ENCODE peak calls at places on chromosome 12, in nine cellular contexts. K, W, J, T, E, H, N, Z and S are unnamed samples.

GRCh38 chr12:27221625-27222387 is 22.3 kb upstream of the STK38L start:
- DNase-seq in W (no peak), H (no peak), Z (no peak), T (no peak), J (no peak), K (no peak), N (no peak), E (no peak), S (no peak)

GRCh38 chr12:70283232-70283631 is 40.0 kb downstream of the CNOT2 start:
- DNase-seq in E (no peak), K (no peak), N (no peak), T (no peak), J (no peak), W (no peak), Z (no peak), H (no peak), S (no peak)

GRCh38 chr12:64682572-64683277 is 72.4 kb downstream of the RASSF3 start:
- DNase-seq in E (no peak), N (peak; percentile 53), W (no peak), T (peak; percentile 74), Z (no peak), H (peak; percentile 99), J (peak; percentile 80), K (no peak), S (no peak)

GRCh38 chr12:53624453-53624852 is 1.7 kb downstream of the ATF7 start:
- DNase-seq in N (no peak), E (no peak), H (peak; percentile 63), W (peak; percentile 7), Z (no peak), T (no peak), K (no peak), J (no peak), S (no peak)

GRCh38 chr12:83224012-83224411 is 537.3 kb downstream of the TMTC2 start:
- DNase-seq in W (no peak), J (no peak), E (no peak), N (no peak), K (no peak), T (no peak), Z (no peak), H (no peak), S (no peak)

GRCh38 chr12:123363743-123364531 is 710 bp downstream of the SBNO1 start:
- DNase-seq in H (no peak), K (peak; percentile 59), T (peak; percentile 49), W (peak; percentile 29), N (peak; percentile 12), Z (peak; percentile 32), J (no peak), E (peak; percentile 65), S (peak; percentile 88)

GRCh38 chr12:88432536-88433462 is 147.5 kb downstream of the KITLG start:
- DNase-seq in N (no peak), J (no peak), H (peak; percentile 83), W (no peak), K (no peak), Z (no peak), T (no peak), E (no peak), S (no peak)

GRCh38 chr12:77120156-77120555 is 54.8 kb upstream of the E2F7 start:
- DNase-seq in T (peak; percentile 88), J (no peak), W (no peak), E (no peak), K (no peak), N (peak; percentile 47), H (peak; percentile 46), Z (no peak), S (no peak)

GRCh38 chr12:48882325-48882687 is 16.6 kb upstream of the RND1 start:
- DNase-seq in Z (no peak), J (peak; percentile 68), W (peak; percentile 73), H (no peak), T (peak; percentile 96), K (no peak), E (no peak), N (peak; percentile 59), S (no peak)

GRCh38 chr12:2977776-2978175 is 18.6 kb downstream of the TEAD4 start:
- DNase-seq in E (no peak), H (no peak), W (no peak), K (no peak), T (no peak), J (no peak), N (no peak), Z (no peak), S (no peak)

GRCh38 chr12:24175949-24176348 is 226.5 kb upstream of the SOX5 start:
- DNase-seq in K (no peak), H (no peak), E (no peak), T (no peak), Z (no peak), J (no peak), W (peak; percentile 12), N (no peak), S (no peak)

GRCh38 chr12:24172031-24172772 is 222.7 kb upstream of the SOX5 start:
- DNase-seq in Z (peak; percentile 9), W (peak; percentile 2), J (no peak), H (no peak), N (no peak), E (no peak), T (no peak), K (no peak), S (no peak)

GRCh38 chr12:24175281-24175680 is 225.8 kb upstream of the SOX5 start:
- DNase-seq in W (no peak), Z (no peak), H (no peak), J (no peak), T (no peak), E (peak; percentile 27), N (no peak), K (no peak), S (no peak)

GRCh38 chr12:24177889-24178288 is 228.4 kb upstream of the SOX5 start:
- DNase-seq in E (no peak), W (no peak), J (no peak), T (no peak), N (no peak), H (no peak), K (no peak), Z (no peak), S (no peak)

DNA sequence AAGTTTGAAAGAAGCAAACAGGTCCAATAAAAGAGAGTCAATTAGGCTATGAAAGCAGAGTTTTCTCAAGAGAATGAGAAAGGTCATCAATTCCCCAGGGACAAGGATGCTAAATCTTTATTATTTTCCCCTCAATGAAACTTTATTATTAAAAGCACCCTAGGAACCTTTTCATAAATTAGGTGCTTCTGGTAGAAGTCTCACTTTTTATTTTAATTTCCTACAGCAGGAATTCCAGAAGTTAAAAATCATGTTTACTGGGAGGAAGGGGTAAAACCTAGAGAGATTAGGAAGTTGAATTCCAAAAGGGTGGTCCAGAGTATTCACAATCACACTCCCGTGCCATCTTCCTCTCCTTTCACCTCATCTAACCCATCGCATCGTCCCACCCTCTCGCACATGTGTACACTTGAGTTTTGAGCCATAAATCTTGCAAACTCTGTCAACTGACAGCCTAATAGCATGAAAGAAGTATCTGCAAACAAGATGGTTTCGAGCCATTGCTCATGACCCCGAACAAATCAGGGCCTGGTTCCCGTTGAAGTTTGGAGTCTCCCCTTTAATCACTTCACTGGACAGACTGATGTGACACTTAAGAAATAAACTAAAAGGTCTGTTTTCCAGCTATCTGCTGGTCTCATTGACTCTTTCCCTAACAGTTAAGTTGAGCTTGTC is 223.4 kb upstream of the SOX5 start:
- DNase-seq in H (no peak), T (no peak), Z (no peak), K (no peak), W (no peak), J (no peak), E (no peak), N (no peak), S (no peak)
- H3K4me1 ChIP-seq in H (peaks cover 2% of the 10 kb centered on the region), T (no peaks in the 10 kb centered on the region), Z (no peaks in the 10 kb centered on the region), K (no peaks in the 10 kb centered on the region), W (no peaks in the 10 kb centered on the region), J (no peaks in the 10 kb centered on the region), E (no peaks in the 10 kb centered on the region), N (no peaks in the 10 kb centered on the region), S (no peaks in the 10 kb centered on the region)

GRCh38 chr12:47082963-47083621 is 3.3 kb upstream of the AMIGO2 start:
- DNase-seq in K (no peak), W (peak; percentile 97), E (no peak), H (peak; percentile 88), J (no peak), T (no peak), Z (no peak), N (peak; percentile 97), S (no peak)

GRCh38 chr12:47082283-47082962 is 2.7 kb upstream of the AMIGO2 start:
- DNase-seq in E (no peak), N (no peak), Z (no peak), T (no peak), W (no peak), H (no peak), K (no peak), J (no peak), S (no peak)

GRCh38 chr12:47087088-47087688 is 7.4 kb upstream of the AMIGO2 start:
- DNase-seq in N (peak; percentile 65), Z (no peak), J (no peak), E (no peak), W (no peak), H (no peak), K (no peak), T (peak; percentile 69), S (no peak)

GRCh38 chr12:47085815-47086252 is 6.1 kb upstream of the AMIGO2 start:
- DNase-seq in E (no peak), J (no peak), T (peak; percentile 77), Z (no peak), K (no peak), W (peak; percentile 71), N (peak; percentile 81), H (peak; percentile 39), S (no peak)

GRCh38 chr12:47084172-47084571 is 4.4 kb upstream of the AMIGO2 start:
- DNase-seq in N (no peak), Z (no peak), T (no peak), E (no peak), J (no peak), W (no peak), K (no peak), H (no peak), S (no peak)
- H3K4me1 ChIP-seq in N (peaks cover 83% of the 10 kb centered on the region), Z (peaks cover 6% of the 10 kb centered on the region), T (peaks cover 49% of the 10 kb centered on the region), E (peaks cover 2% of the 10 kb centered on the region), J (peaks cover 3% of the 10 kb centered on the region), W (peaks cover 15% of the 10 kb centered on the region), K (peaks cover 4% of the 10 kb centered on the region), H (peaks cover 24% of the 10 kb centered on the region), S (peaks cover 62% of the 10 kb centered on the region)

DNA sequence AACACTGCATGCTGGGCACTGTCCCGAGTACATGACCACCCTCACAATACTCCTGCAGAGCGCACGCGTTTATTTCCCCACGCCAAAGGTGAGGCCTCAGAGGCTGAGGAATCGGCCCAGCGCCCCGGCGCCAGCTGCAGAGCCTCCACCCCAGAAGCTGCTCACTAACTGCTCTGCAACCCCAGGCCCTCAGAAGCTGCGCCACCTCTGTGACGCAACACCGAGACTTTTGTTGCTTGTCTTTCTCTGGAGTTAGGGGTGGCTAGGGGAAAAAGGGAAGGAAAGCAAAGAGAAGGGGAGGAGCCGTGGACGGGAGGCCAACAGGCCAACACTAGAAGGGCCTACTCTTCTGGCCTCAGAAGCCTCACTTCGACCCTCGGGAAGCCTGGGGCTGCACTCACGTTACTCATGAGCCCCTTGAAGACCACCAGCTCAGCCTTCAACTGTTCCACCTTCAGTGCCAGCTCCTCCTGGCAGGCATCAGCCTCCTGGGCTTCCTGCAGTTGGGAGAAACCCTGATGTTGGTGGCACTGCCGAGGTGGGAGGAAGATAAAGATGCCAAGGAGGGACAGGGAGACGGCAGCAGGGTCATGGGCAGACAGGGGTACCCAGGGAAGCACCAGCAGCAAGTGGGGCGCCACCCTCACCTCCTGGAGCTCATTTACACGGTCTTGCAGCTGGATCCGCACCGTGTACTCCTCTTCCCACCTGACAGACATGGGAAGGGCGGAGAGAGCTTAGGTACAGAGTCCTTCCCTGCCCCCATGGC is 5.4 kb downstream of the IFFO1 start:
- DNase-seq in E (no peak), K (no peak), T (no peak), J (peak; percentile 73), H (no peak), N (no peak), W (no peak), Z (no peak), S (no peak)
- H3K4me1 ChIP-seq in E (peaks cover 5% of the 10 kb centered on the region), K (peaks cover 17% of the 10 kb centered on the region), T (peaks cover 65% of the 10 kb centered on the region), J (peaks cover 20% of the 10 kb centered on the region), H (peaks cover 50% of the 10 kb centered on the region), N (peaks cover 83% of the 10 kb centered on the region), W (peaks cover 26% of the 10 kb centered on the region), Z (peaks cover 49% of the 10 kb centered on the region), S (peaks cover 70% of the 10 kb centered on the region)

GRCh38 chr12:84804691-84805473 is 107.7 kb downstream of the SLC6A15 start:
- DNase-seq in H (no peak), E (no peak), J (no peak), Z (no peak), T (no peak), K (no peak), W (no peak), N (no peak), S (no peak)
- H3K4me1 ChIP-seq in H (no peaks in the 10 kb centered on the region), E (no peaks in the 10 kb centered on the region), J (no peaks in the 10 kb centered on the region), Z (no peaks in the 10 kb centered on the region), T (no peaks in the 10 kb centered on the region), K (no peaks in the 10 kb centered on the region), W (no peaks in the 10 kb centered on the region), N (peaks cover 9% of the 10 kb centered on the region), S (no peaks in the 10 kb centered on the region)